ENCODE peak calls at places on chromosome 9, in six cellular contexts. B is tibial artery; R is heart right ventricle; W is left ventricle myocardium inferior; E is CD4-positive, CD25-positive, alpha-beta regulatory T cell; K is sigmoid colon. T is an unnamed sample. For H3K27me3, the result is how much of the 10 kb centered on the place peaks cover.

GRCh38 chr9:114033397-114034103 is 44.5 kb downstream of the AMBP start:
- DNase-seq in K (peak), E (no peak), B (peak), W (no peak), R (peak), T (peak)

GRCh38 chr9:111902396-111903147 is 6.0 kb downstream of the UGCG start:
- DNase-seq in R (no peak), E (no peak), B (no peak), K (no peak), W (no peak), T (no peak)

GRCh38 chr9:126296687-126297086 is 29.9 kb upstream of the MVB12B start:
- DNase-seq in R (no peak), E (no peak), W (no peak), K (no peak), B (no peak), T (no peak)

GRCh38 chr9:138046641-138047301 is 169.2 kb downstream of the CACNA1B start:
- DNase-seq in K (peak), W (no peak), B (peak), R (no peak), E (no peak), T (no peak)

GRCh38 chr9:114216081-114216480 is 60.7 kb downstream of the COL27A1 start:
- DNase-seq in B (peak), R (peak), W (peak), E (no peak), K (no peak), T (peak)

GRCh38 chr9:14146201-14146890 is 167.6 kb downstream of the NFIB start:
- DNase-seq in E (no peak), R (no peak), K (no peak), W (no peak), B (no peak), T (no peak)

GRCh38 chr9:12766357-12766756 is 8.5 kb upstream of the LURAP1L start:
- DNase-seq in E (no peak), R (no peak), W (no peak), K (no peak), B (no peak), T (no peak)

GRCh38 chr9:116190997-116191396 is 37.4 kb downstream of the PAPPA start:
- DNase-seq in B (no peak), R (no peak), K (no peak), W (no peak), E (no peak), T (no peak)

GRCh38 chr9:110531776-110532175 is 47.8 kb downstream of the SVEP1 start:
- DNase-seq in W (no peak), K (no peak), E (no peak), B (no peak), R (no peak), T (no peak)

GRCh38 chr9:78539904-78540303 is 243.0 kb downstream of the PSAT1 start:
- DNase-seq in E (no peak), B (no peak), W (no peak), R (no peak), K (no peak), T (no peak)

GRCh38 chr9:34654317-34655083 is 2.5 kb downstream of the IL11RA start:
- DNase-seq in R (peak), K (peak), B (peak), E (no peak), W (peak), T (peak)

GRCh38 chr9:112665347-112665746 is 52.6 kb downstream of the INIP start:
- DNase-seq in R (no peak), E (no peak), K (no peak), B (no peak), W (no peak), T (no peak)

GRCh38 chr9:33649463-33649862 is 125.4 kb downstream of the ANKRD18B start:
- DNase-seq in K (no peak), B (no peak), E (peak), R (no peak), W (no peak), T (no peak)

GRCh38 chr9:33651125-33651524 is 127.1 kb downstream of the ANKRD18B start:
- DNase-seq in K (no peak), W (no peak), B (no peak), R (no peak), E (no peak), T (no peak)
- H3K27me3 ChIP-seq in K (under half), W (half or more), B (under half), R (under half), E (under half), T (under half)

GRCh38 chr9:136665111-136665703 is 2.5 kb downstream of the EGFL7 start:
- DNase-seq in E (no peak), R (no peak), K (no peak), B (no peak), W (no peak), T (no peak)
- H3K27me3 ChIP-seq in E (under half), R (under half), K (under half), B (half or more), W (under half), T (under half)

DNA sequence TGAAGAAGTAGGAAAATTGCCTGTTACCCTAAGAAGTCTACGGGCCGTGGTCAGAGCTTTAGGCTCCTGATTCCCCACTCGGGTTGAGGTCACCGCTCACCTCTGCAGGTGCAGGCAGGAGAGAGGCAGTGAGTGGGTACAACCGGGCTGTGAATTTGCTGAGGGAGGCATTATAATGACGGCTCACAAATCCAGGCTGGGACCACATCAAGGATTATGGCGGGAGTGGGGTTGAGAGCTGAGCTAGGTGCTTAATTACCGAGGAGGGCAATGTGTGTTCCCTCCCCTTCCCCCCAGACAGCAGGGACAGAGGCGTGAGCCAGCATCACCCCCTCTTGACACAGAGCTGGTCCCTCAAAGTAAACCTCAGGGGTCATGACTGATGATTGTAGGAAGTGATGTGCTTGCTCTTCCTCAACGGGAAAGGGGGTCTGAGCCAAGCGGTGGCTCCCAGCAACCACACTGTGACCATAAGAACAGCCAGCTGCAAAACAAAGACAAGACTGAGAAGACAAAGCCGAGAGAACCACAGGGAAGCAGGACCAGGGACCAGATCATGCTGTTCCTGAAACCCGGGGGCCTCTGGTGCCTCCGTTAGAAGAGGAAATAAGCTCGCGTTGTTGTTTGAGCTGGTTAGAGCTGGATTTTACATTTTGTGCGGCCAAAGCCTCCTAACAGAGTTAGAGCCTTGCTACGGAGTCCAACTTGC is 77.7 kb downstream of the OLFM1 start:
- DNase-seq in E (no peak), B (no peak), K (no peak), W (no peak), R (no peak), T (no peak)
- H3K27me3 ChIP-seq in E (under half), B (half or more), K (under half), W (half or more), R (half or more), T (under half)

DNA sequence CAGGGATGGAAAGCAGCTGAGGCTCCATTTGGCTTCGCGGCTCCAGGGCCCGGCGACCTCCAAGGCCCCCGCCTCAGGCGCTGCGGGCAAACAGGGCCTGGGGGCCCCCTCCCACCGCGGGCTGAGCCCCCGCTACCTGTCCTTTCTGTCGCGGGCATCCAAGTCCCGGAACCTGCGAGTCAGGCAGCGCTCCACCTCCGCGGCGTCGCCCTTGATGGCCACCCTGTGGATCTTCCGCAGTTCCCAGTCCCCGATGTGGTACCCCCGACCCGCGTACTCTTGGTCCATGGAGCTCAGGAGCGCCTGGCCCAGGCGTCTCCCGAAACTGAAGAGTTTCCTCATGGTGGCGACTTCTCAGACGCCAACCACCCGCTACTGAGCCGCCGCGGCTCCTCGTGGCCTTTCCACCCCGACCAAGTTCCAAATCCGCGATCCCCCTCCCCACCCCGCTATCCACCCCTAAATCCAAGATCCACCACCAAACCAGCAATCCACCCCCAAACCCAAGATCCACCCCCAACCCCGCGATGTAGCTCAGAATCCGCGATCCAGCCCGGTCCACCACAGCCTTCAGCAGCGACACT is 86.5 kb upstream of the CCDC180 start:
- DNase-seq in W (no peak), K (no peak), R (peak), E (no peak), B (no peak), T (no peak)
- H3K27me3 ChIP-seq in W (half or more), K (under half), R (half or more), E (under half), B (under half), T (under half)

GRCh38 chr9:135260221-135260620 is 172.8 kb downstream of the OLFM1 start:
- DNase-seq in K (no peak), W (no peak), R (no peak), E (no peak), B (no peak), T (no peak)
- H3K27me3 ChIP-seq in K (under half), W (half or more), R (under half), E (under half), B (half or more), T (under half)

DNA sequence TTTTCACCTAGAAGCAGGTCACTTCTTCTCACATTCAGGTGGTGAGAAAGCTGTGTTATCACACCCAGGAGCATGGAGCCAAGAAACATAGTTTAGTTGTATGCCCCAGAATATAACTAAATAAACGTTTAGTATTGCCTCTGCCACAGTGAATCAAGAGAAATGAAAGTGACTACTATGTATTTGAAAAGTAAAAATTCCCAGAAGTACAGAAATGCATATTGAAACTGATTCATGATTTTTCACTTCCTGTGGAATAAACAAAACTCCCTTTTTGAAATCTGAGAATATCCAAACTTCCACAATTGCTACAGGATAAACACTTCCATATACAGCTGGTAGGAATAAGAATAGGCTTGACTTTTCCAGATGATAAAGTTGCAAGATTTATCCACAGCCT is 15.3 kb upstream of the NINJ1 start:
- DNase-seq in B (no peak), R (no peak), K (no peak), E (no peak), W (no peak), T (no peak)
- H3K27me3 ChIP-seq in B (under half), R (under half), K (under half), E (under half), W (under half), T (under half)

DNA sequence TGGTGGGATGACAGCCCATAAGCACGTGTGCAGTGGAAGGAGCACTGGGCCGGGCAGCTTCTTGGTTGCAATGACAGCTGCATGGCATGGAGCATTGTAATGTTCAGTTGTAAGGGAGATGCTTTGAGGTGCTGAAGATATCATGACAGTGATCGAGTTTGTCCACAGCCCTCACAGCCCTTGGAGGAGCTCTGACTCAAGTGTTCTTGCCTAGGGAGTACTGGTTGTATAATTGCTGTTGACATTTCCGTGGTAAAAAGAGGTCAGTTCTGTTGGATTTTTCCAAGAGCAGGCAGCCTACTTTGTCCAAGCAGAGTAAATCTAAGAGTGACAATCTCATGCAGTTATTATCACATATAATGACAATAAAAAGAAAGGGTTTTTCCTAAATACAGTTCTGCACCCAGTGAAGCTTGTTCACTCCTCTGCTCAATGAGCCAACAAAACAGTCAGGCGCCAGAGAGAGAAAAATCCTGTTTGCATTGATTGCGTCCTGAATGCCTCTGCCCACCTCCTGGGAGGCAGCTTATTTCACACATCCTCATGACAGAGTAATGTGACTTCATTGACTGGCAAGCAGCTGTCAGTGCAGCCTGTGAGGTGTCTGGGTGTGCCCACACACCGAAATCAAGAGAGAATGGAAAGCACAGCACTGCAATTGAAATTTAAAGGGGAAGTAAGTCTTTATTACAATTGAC is 248.0 kb downstream of the NTRK2 start:
- DNase-seq in B (no peak), W (no peak), K (no peak), R (no peak), E (no peak), T (no peak)
- H3K27me3 ChIP-seq in B (under half), W (under half), K (under half), R (under half), E (under half), T (under half)

GRCh38 chr9:122227576-122227903 is 1.2 kb downstream of the LHX6 start:
- DNase-seq in W (no peak), R (no peak), E (no peak), B (no peak), K (no peak), T (no peak)
- H3K27me3 ChIP-seq in W (half or more), R (half or more), E (under half), B (half or more), K (under half), T (half or more)

DNA sequence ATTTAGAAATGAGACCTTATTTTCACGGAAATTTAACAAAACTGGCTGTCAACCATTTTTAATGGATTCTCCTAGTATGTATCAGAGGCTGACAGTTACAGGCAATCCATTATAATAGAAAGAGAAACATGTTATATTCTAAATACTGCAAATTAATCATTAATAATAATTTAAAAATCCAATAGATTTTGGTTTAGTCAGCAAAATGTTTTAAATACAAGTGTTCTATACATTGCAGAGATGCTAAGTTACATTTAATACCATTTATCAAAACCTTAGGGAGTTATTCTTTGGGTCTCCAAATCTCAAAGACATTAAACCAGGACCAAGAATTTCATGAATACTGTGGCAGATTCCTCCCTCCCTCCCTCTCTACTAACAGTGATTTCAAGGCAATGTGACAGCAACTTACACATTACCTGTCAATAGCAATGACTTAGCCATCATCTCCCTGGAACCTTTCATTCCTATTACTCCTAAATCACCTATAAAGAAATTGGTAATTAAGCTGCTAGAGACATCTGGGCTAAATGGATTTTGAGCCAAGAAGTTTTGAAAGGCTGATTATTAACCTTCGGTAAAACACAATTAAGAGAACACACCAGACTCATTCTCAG is 768.5 kb upstream of the DMAC1 start:
- DNase-seq in B (no peak), E (no peak), K (no peak), W (no peak), R (no peak), T (no peak)
- H3K27me3 ChIP-seq in B (under half), E (under half), K (under half), W (under half), R (under half), T (under half)

GRCh38 chr9:5269249-5269715 is 35.2 kb downstream of the RLN2 start:
- DNase-seq in K (no peak), W (no peak), E (no peak), R (no peak), B (no peak), T (no peak)

GRCh38 chr9:5278486-5278885 is 26.0 kb downstream of the RLN2 start:
- DNase-seq in W (no peak), E (no peak), R (no peak), B (no peak), K (no peak), T (no peak)

GRCh38 chr9:5274770-5275169 is 29.7 kb downstream of the RLN2 start:
- DNase-seq in E (no peak), W (no peak), K (no peak), B (no peak), R (no peak), T (no peak)
- H3K27me3 ChIP-seq in E (under half), W (under half), K (under half), B (under half), R (under half), T (under half)